ENCODE peak calls at places on chromosomes 5 and 9, in five cellular contexts. One of them, this sample, is unnamed.

GRCh38 chr5:123709422-123709821 is 197.4 kb downstream of the CSNK1G3 start:
- DNase-seq in H9: no peak
- DNase-seq in neuronal stem cell: no peak
- DNase-seq in IMR-90: no peak
- DNase-seq in H1: no peak
- DNase-seq in this sample: no peak

GRCh38 chr5:93164690-93165089 is 416.3 kb downstream of the NR2F1-AS1 start:
- DNase-seq in H9: no peak
- DNase-seq in neuronal stem cell: no peak
- DNase-seq in IMR-90: peak
- DNase-seq in H1: no peak
- DNase-seq in this sample: peak

GRCh38 chr9:12494411-12494810 is 198.8 kb upstream of the TYRP1 start:
- DNase-seq in H9: no peak
- DNase-seq in neuronal stem cell: no peak
- DNase-seq in IMR-90: no peak
- DNase-seq in H1: no peak
- DNase-seq in this sample: no peak

GRCh38 chr5:91361790-91362189 is 21.3 kb downstream of the ARRDC3 start:
- DNase-seq in H9: no peak
- DNase-seq in neuronal stem cell: no peak
- DNase-seq in IMR-90: no peak
- DNase-seq in H1: no peak
- DNase-seq in this sample: no peak

GRCh38 chr5:142201471-142201887 is 92.9 kb downstream of the NDFIP1 start:
- DNase-seq in H9: no peak
- DNase-seq in neuronal stem cell: no peak
- DNase-seq in IMR-90: peak
- DNase-seq in H1: no peak
- DNase-seq in this sample: peak

GRCh38 chr5:144429905-144430304 is 259.2 kb downstream of the KCTD16 start:
- DNase-seq in H9: no peak
- DNase-seq in neuronal stem cell: no peak
- DNase-seq in IMR-90: no peak
- DNase-seq in H1: no peak
- DNase-seq in this sample: no peak

GRCh38 chr5:96567188-96567587 is 95.0 kb upstream of the CAST start:
- DNase-seq in H9: no peak
- DNase-seq in neuronal stem cell: no peak
- DNase-seq in IMR-90: peak
- DNase-seq in H1: no peak
- DNase-seq in this sample: peak

GRCh38 chr5:31232273-31232888 is 38.9 kb downstream of the CDH6 start:
- DNase-seq in H9: peak
- DNase-seq in neuronal stem cell: peak
- DNase-seq in IMR-90: peak
- DNase-seq in H1: peak
- DNase-seq in this sample: peak

GRCh38 chr9:73152953-73153352 is 1.3 kb downstream of the ANXA1 start:
- DNase-seq in H9: no peak
- DNase-seq in neuronal stem cell: no peak
- DNase-seq in IMR-90: no peak
- DNase-seq in H1: no peak
- DNase-seq in this sample: peak

GRCh38 chr5:88825782-88826110 is 57.2 kb downstream of the MEF2C start:
- DNase-seq in H9: no peak
- DNase-seq in neuronal stem cell: no peak
- DNase-seq in IMR-90: peak
- DNase-seq in H1: no peak
- DNase-seq in this sample: no peak

GRCh38 chr9:68530618-68531017 is 10.1 kb downstream of the TMEM252 start:
- DNase-seq in H9: peak
- DNase-seq in neuronal stem cell: no peak
- DNase-seq in IMR-90: peak
- DNase-seq in H1: no peak
- DNase-seq in this sample: peak

GRCh38 chr5:28216939-28217360 is 1178.6 kb upstream of the CDH9 start:
- DNase-seq in H9: no peak
- DNase-seq in neuronal stem cell: no peak
- DNase-seq in IMR-90: no peak
- DNase-seq in H1: no peak
- DNase-seq in this sample: no peak

GRCh38 chr5:14915291-14915976 is 43.9 kb upstream of the ANKH start:
- DNase-seq in H9: no peak
- DNase-seq in neuronal stem cell: no peak
- DNase-seq in IMR-90: peak
- DNase-seq in H1: no peak
- DNase-seq in this sample: no peak

GRCh38 chr5:174252121-174252520 is 206.6 kb downstream of the NSG2 start:
- DNase-seq in H9: no peak
- DNase-seq in neuronal stem cell: no peak
- DNase-seq in IMR-90: no peak
- DNase-seq in H1: no peak
- DNase-seq in this sample: no peak

GRCh38 chr5:40238066-40238745 is 441.5 kb upstream of the PTGER4 start:
- DNase-seq in H9: no peak
- DNase-seq in neuronal stem cell: no peak
- DNase-seq in IMR-90: no peak
- DNase-seq in H1: no peak
- DNase-seq in this sample: no peak

GRCh38 chr5:329758-330149 is 8.2 kb downstream of the AHRR start:
- DNase-seq in H9: no peak
- DNase-seq in neuronal stem cell: no peak
- DNase-seq in IMR-90: no peak
- DNase-seq in H1: no peak
- DNase-seq in this sample: no peak
- H4K91ac ChIP-seq in H9: no peak
- H4K91ac ChIP-seq in neuronal stem cell: no peak
- H4K91ac ChIP-seq in IMR-90: no peak
- H4K91ac ChIP-seq in H1: no peak
- H4K91ac ChIP-seq in this sample: no peak

GRCh38 chr9:105269593-105269992 is 25.1 kb downstream of the SLC44A1 start:
- DNase-seq in H9: no peak
- DNase-seq in neuronal stem cell: no peak
- DNase-seq in IMR-90: no peak
- DNase-seq in H1: no peak
- DNase-seq in this sample: no peak

GRCh38 chr9:105275938-105276337 is 31.5 kb downstream of the SLC44A1 start:
- DNase-seq in H9: no peak
- DNase-seq in neuronal stem cell: no peak
- DNase-seq in IMR-90: no peak
- DNase-seq in H1: no peak
- DNase-seq in this sample: no peak

GRCh38 chr9:105270711-105271110 is 26.3 kb downstream of the SLC44A1 start:
- DNase-seq in H9: no peak
- DNase-seq in neuronal stem cell: no peak
- DNase-seq in IMR-90: no peak
- DNase-seq in H1: no peak
- DNase-seq in this sample: no peak
- H2BK15ac ChIP-seq in H9: no peak
- H2BK15ac ChIP-seq in neuronal stem cell: no peak
- H2BK15ac ChIP-seq in IMR-90: no peak
- H2BK15ac ChIP-seq in H1: no peak
- H2BK15ac ChIP-seq in this sample: no peak

GRCh38 chr5:140857177-140857986 is 1.7 kb downstream of the PCDHA10 start:
- DNase-seq in H9: peak
- DNase-seq in neuronal stem cell: no peak
- DNase-seq in IMR-90: no peak
- DNase-seq in H1: no peak
- DNase-seq in this sample: no peak
- H4K91ac ChIP-seq in H9: no peak
- H4K91ac ChIP-seq in neuronal stem cell: no peak
- H4K91ac ChIP-seq in IMR-90: no peak
- H4K91ac ChIP-seq in H1: no peak
- H4K91ac ChIP-seq in this sample: peak

DNA sequence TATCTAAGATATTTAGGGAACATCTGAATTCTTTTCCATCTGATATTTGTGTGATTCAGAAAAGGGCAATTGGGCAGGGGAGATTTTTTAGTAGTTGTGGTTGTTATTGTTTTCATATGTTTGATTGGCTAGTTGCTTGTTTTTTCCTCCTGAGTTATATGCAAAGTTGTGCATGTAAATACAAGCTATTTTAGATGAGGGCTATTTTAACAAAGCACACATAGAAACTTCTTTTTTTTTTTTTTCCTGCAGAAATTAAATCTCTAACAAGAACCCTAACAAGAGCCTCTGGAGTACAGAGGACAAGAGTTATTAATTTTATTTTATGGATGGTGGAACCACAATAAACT is 559.1 kb downstream of the CETN3 start:
- DNase-seq in H9: no peak
- DNase-seq in neuronal stem cell: no peak
- DNase-seq in IMR-90: no peak
- DNase-seq in H1: no peak
- DNase-seq in this sample: no peak
- H2BK15ac ChIP-seq in H9: no peak
- H2BK15ac ChIP-seq in neuronal stem cell: no peak
- H2BK15ac ChIP-seq in IMR-90: no peak
- H2BK15ac ChIP-seq in H1: no peak
- H2BK15ac ChIP-seq in this sample: no peak

GRCh38 chr9:124297553-124297905 is 39.8 kb downstream of the NEK6 start:
- DNase-seq in H9: peak
- DNase-seq in neuronal stem cell: no peak
- DNase-seq in IMR-90: peak
- DNase-seq in H1: peak
- DNase-seq in this sample: peak
- H4K91ac ChIP-seq in H9: no peak
- H4K91ac ChIP-seq in neuronal stem cell: no peak
- H4K91ac ChIP-seq in IMR-90: peak
- H4K91ac ChIP-seq in H1: no peak
- H4K91ac ChIP-seq in this sample: peak

DNA sequence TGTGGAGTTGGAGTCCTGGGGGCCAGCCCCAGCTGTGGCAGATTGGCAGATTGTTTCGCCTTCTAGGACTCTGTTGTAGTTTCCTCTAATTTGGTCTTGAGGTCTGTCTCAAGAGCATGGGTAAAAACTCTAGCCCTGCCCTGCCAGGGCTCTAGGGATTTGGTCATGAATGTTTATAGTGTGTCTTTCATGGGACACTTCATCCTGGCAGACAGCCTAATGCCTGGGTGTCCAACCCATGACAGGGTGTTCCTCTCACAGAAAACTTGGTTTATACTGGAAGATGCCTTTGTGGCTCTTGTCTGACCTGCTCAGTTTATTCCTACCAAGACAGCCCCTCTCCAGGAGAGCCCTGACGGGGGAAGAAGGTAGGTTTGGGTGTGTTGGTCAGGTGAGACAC is 45.5 kb downstream of the GALNT12 start:
- DNase-seq in H9: no peak
- DNase-seq in neuronal stem cell: no peak
- DNase-seq in IMR-90: no peak
- DNase-seq in H1: no peak
- DNase-seq in this sample: no peak
- H2BK15ac ChIP-seq in H9: no peak
- H2BK15ac ChIP-seq in neuronal stem cell: no peak
- H2BK15ac ChIP-seq in IMR-90: no peak
- H2BK15ac ChIP-seq in H1: no peak
- H2BK15ac ChIP-seq in this sample: no peak

GRCh38 chr9:94167376-94167775 is 83.1 kb downstream of the PTPDC1 start:
- DNase-seq in H9: no peak
- DNase-seq in neuronal stem cell: no peak
- DNase-seq in IMR-90: no peak
- DNase-seq in H1: no peak
- DNase-seq in this sample: no peak

GRCh38 chr9:94165592-94166236 is 81.5 kb downstream of the PTPDC1 start:
- DNase-seq in H9: peak
- DNase-seq in neuronal stem cell: peak
- DNase-seq in IMR-90: peak
- DNase-seq in H1: peak
- DNase-seq in this sample: peak

GRCh38 chr9:94166237-94167054 is 82.2 kb downstream of the PTPDC1 start:
- DNase-seq in H9: peak
- DNase-seq in neuronal stem cell: peak
- DNase-seq in IMR-90: peak
- DNase-seq in H1: peak
- DNase-seq in this sample: peak

GRCh38 chr9:94168203-94169000 is 84.1 kb downstream of the PTPDC1 start:
- DNase-seq in H9: no peak
- DNase-seq in neuronal stem cell: no peak
- DNase-seq in IMR-90: peak
- DNase-seq in H1: no peak
- DNase-seq in this sample: no peak

GRCh38 chr9:94167055-94167346 is 82.7 kb downstream of the PTPDC1 start:
- DNase-seq in H9: no peak
- DNase-seq in neuronal stem cell: no peak
- DNase-seq in IMR-90: no peak
- DNase-seq in H1: no peak
- DNase-seq in this sample: peak
- H4K91ac ChIP-seq in H9: no peak
- H4K91ac ChIP-seq in neuronal stem cell: no peak
- H4K91ac ChIP-seq in IMR-90: peak
- H4K91ac ChIP-seq in H1: peak
- H4K91ac ChIP-seq in this sample: peak

GRCh38 chr9:98227883-98228282 is 27.6 kb downstream of the TBC1D2 start:
- DNase-seq in H9: no peak
- DNase-seq in neuronal stem cell: no peak
- DNase-seq in IMR-90: no peak
- DNase-seq in H1: no peak
- DNase-seq in this sample: no peak
- H2BK15ac ChIP-seq in H9: no peak
- H2BK15ac ChIP-seq in neuronal stem cell: no peak
- H2BK15ac ChIP-seq in IMR-90: no peak
- H2BK15ac ChIP-seq in H1: no peak
- H2BK15ac ChIP-seq in this sample: peak

GRCh38 chr5:150112211-150113046 is 26.1 kb upstream of the CSF1R start:
- DNase-seq in H9: peak
- DNase-seq in neuronal stem cell: peak
- DNase-seq in IMR-90: peak
- DNase-seq in H1: no peak
- DNase-seq in this sample: peak
- H4K91ac ChIP-seq in H9: no peak
- H4K91ac ChIP-seq in neuronal stem cell: no peak
- H4K91ac ChIP-seq in IMR-90: peak
- H4K91ac ChIP-seq in H1: no peak
- H4K91ac ChIP-seq in this sample: peak

GRCh38 chr9:115225459-115226116 is 107.6 kb upstream of the TNC start:
- DNase-seq in H9: no peak
- DNase-seq in neuronal stem cell: no peak
- DNase-seq in IMR-90: no peak
- DNase-seq in H1: no peak
- DNase-seq in this sample: no peak
- H2BK15ac ChIP-seq in H9: no peak
- H2BK15ac ChIP-seq in neuronal stem cell: no peak
- H2BK15ac ChIP-seq in IMR-90: no peak
- H2BK15ac ChIP-seq in H1: no peak
- H2BK15ac ChIP-seq in this sample: no peak

This sample was measured in mesenchymal stem cell.